ENCODE peak calls at places on chromosomes 3 and 15, in nine cellular contexts. E is Right ventricle myocardium superior, H is left cardiac atrium, I is AG10803, S is endothelial cell, Q is esophagus squamous epithelium, M is GM13976, N is RWPE1, O is hippocampal formation. G is an unnamed sample.
A peak's percentile ranks its signal among the peaks of the same experiment; 100 is the strongest.

GRCh38 chr3:10377148-10377725 is 56.3 kb upstream of the SEC13 start:
- DNase-seq in E (peak; percentile 66), H (peak; percentile 31), I (no peak), S (no peak), Q (no peak), M (no peak), N (no peak), O (peak; percentile 22), G (no peak)

GRCh38 chr3:59341441-59341840 is 291.6 kb upstream of the CFAP20DC start:
- DNase-seq in E (no peak), H (no peak), I (no peak), S (no peak), Q (no peak), M (no peak), N (no peak), O (peak; percentile 20), G (no peak)

GRCh38 chr3:5170975-5171374 is 16.5 kb upstream of the EDEM1 start:
- DNase-seq in E (no peak), H (no peak), I (no peak), S (no peak), Q (no peak), M (no peak), N (no peak), O (no peak), G (no peak)

GRCh38 chr3:193885832-193886231 is 250.1 kb upstream of the HES1 start:
- DNase-seq in E (no peak), H (no peak), I (no peak), S (no peak), Q (no peak), M (no peak), N (no peak), O (no peak), G (no peak)

GRCh38 chr3:196774191-196774820 is 34.6 kb downstream of the PAK2 start:
- DNase-seq in E (no peak), H (no peak), I (peak; percentile 58), S (no peak), Q (no peak), M (no peak), N (peak; percentile 52), O (no peak), G (no peak)

GRCh38 chr3:129553771-129554170 is 10.8 kb downstream of the H1-8 start:
- DNase-seq in E (peak; percentile 57), H (no peak), I (no peak), S (no peak), Q (no peak), M (no peak), N (no peak), O (no peak), G (no peak)

GRCh38 chr3:171526146-171526545 is 65.9 kb upstream of the TNIK start:
- DNase-seq in E (no peak), H (no peak), I (peak; percentile 32), S (no peak), Q (no peak), M (no peak), N (no peak), O (no peak), G (no peak)

GRCh38 chr3:39434574-39434973 is 28.1 kb downstream of the RPSA start:
- DNase-seq in E (no peak), H (no peak), I (peak; percentile 37), S (no peak), Q (no peak), M (no peak), N (no peak), O (no peak), G (no peak)

GRCh38 chr3:50671331-50671730 is 3.4 kb upstream of the DOCK3 start:
- DNase-seq in E (no peak), H (no peak), I (peak; percentile 90), S (no peak), Q (no peak), M (no peak), N (peak; percentile 25), O (no peak), G (no peak)

GRCh38 chr3:27990837-27991236 is 250.6 kb upstream of the CMC1 start:
- DNase-seq in E (no peak), H (no peak), I (no peak), S (no peak), Q (no peak), M (no peak), N (peak; percentile 24), O (no peak), G (no peak)

GRCh38 chr3:184261270-184262165 is at the start of gene CAMK2N2:
- DNase-seq in E (peak; percentile 67), H (peak; percentile 68), I (peak; percentile 25), S (peak; percentile 34), Q (no peak), M (peak; percentile 86), N (peak; percentile 72), O (peak; percentile 44), G (peak; percentile 89)

GRCh38 chr15:72342385-72342784 is 22.4 kb upstream of the CELF6 start:
- DNase-seq in E (no peak), H (no peak), I (no peak), S (peak; percentile 74), Q (no peak), M (peak; percentile 45), N (no peak), O (no peak), G (no peak)

GRCh38 chr15:70453238-70453637 is 310.1 kb downstream of the UACA start:
- DNase-seq in E (no peak), H (no peak), I (no peak), S (no peak), Q (no peak), M (no peak), N (no peak), O (no peak), G (no peak)

GRCh38 chr3:148147896-148148295 is 549.8 kb upstream of the AGTR1 start:
- DNase-seq in E (no peak), H (no peak), I (peak; percentile 9), S (no peak), Q (no peak), M (no peak), N (no peak), O (no peak), G (no peak)

GRCh38 chr3:161420746-161421145 is 49.4 kb upstream of the SPTSSB start:
- DNase-seq in E (no peak), H (no peak), I (no peak), S (peak; percentile 16), Q (no peak), M (no peak), N (peak; percentile 67), O (no peak), G (no peak)

GRCh38 chr15:32104061-32104980 is 74.0 kb downstream of the CHRNA7 start:
- DNase-seq in E (no peak), H (no peak), I (no peak), S (no peak), Q (no peak), M (no peak), N (no peak), O (no peak), G (no peak)

GRCh38 chr3:45064512-45065372 is 38.6 kb downstream of the CLEC3B start:
- DNase-seq in E (no peak), H (no peak), I (peak; percentile 74), S (no peak), Q (no peak), M (no peak), N (no peak), O (no peak), G (peak; percentile 61)

GRCh38 chr3:153348457-153349137 is 186.6 kb downstream of the RAP2B start:
- DNase-seq in E (no peak), H (no peak), I (peak; percentile 18), S (no peak), Q (no peak), M (no peak), N (no peak), O (no peak), G (no peak)

GRCh38 chr3:143885803-143886427 is 37.6 kb upstream of the SLC9A9 start:
- DNase-seq in E (no peak), H (no peak), I (peak; percentile 40), S (peak; percentile 8), Q (no peak), M (peak; percentile 38), N (peak; percentile 39), O (peak; percentile 47), G (peak; percentile 18)

GRCh38 chr3:144272715-144273114 is 301.1 kb downstream of the DIPK2A start:
- DNase-seq in E (no peak), H (no peak), I (no peak), S (no peak), Q (no peak), M (no peak), N (no peak), O (no peak), G (no peak)

GRCh38 chr15:69813881-69814280 is 283.8 kb downstream of the TLE3 start:
- DNase-seq in E (no peak), H (no peak), I (no peak), S (no peak), Q (no peak), M (no peak), N (no peak), O (no peak), G (no peak)